ENCODE peak calls at places on chromosome 2, in nine cellular contexts. K is cardiac muscle cell, V is pancreas, J is adrenal gland, B is neural progenitor cell, T is left lung, W is K562, G is sigmoid colon, Z is Panc1. Q is an unnamed sample. For H3K27me3 and H3K4me1, the result is how much of the 10 kb centered on the place peaks cover.

GRCh38 chr2:84427235-84428138 is 31.6 kb downstream of the SUCLG1 start:
- DNase-seq in K (peak), V (no peak), J (no peak), B (no peak), T (no peak), W (no peak), G (no peak), Z (no peak), Q (no peak)

GRCh38 chr2:224248944-224249371 is 152.9 kb downstream of the FAM124B start:
- DNase-seq in K (no peak), V (no peak), J (no peak), B (no peak), T (no peak), W (no peak), G (no peak), Z (no peak), Q (no peak)

GRCh38 chr2:12684471-12684936 is 32.2 kb upstream of the TRIB2 start:
- DNase-seq in K (peak), V (no peak), J (peak), B (no peak), T (no peak), W (no peak), G (peak), Z (no peak), Q (no peak)

GRCh38 chr2:234363011-234363487 is 133.8 kb downstream of the ARL4C start:
- DNase-seq in K (peak), V (peak), J (no peak), B (peak), T (peak), W (no peak), G (no peak), Z (peak), Q (no peak)

GRCh38 chr2:9347411-9347853 is 75.9 kb downstream of the ITGB1BP1 start:
- DNase-seq in K (peak), V (peak), J (peak), B (no peak), T (peak), W (no peak), G (peak), Z (no peak), Q (peak)

GRCh38 chr2:10935953-10936942 is 24.5 kb downstream of the KCNF1 start:
- DNase-seq in K (peak), V (no peak), J (peak), B (no peak), T (no peak), W (peak), G (no peak), Z (peak), Q (no peak)

GRCh38 chr2:99974966-99975365 is 167.4 kb downstream of the AFF3 start:
- DNase-seq in K (no peak), V (no peak), J (no peak), B (no peak), T (no peak), W (no peak), G (no peak), Z (no peak), Q (no peak)

GRCh38 chr2:206275274-206276160 is 1.1 kb downstream of the ZDBF2 start:
- DNase-seq in K (peak), V (peak), J (peak), B (peak), T (no peak), W (no peak), G (no peak), Z (no peak), Q (no peak)

GRCh38 chr2:40434638-40435296 is 17.1 kb downstream of the SLC8A1 start:
- DNase-seq in K (peak), V (no peak), J (peak), B (no peak), T (no peak), W (no peak), G (no peak), Z (peak), Q (no peak)

GRCh38 chr2:208609166-208609804 is 202.7 kb downstream of the PTH2R start:
- DNase-seq in K (no peak), V (no peak), J (no peak), B (no peak), T (no peak), W (no peak), G (no peak), Z (no peak), Q (no peak)

GRCh38 chr2:15845294-15845693 is 95.1 kb upstream of the MYCN start:
- DNase-seq in K (no peak), V (no peak), J (no peak), B (no peak), T (no peak), W (no peak), G (no peak), Z (no peak), Q (no peak)

GRCh38 chr2:10097352-10098148 is 17.3 kb upstream of the CYS1 start:
- DNase-seq in K (peak), V (peak), J (peak), B (peak), T (peak), W (peak), G (peak), Z (peak), Q (peak)

GRCh38 chr2:11853197-11853588 is 106.8 kb downstream of the LPIN1 start:
- DNase-seq in K (no peak), V (no peak), J (no peak), B (no peak), T (no peak), W (no peak), G (peak), Z (no peak), Q (no peak)

GRCh38 chr2:201257381-201257940 is 2.9 kb upstream of the CASP8 start:
- DNase-seq in K (no peak), V (peak), J (no peak), B (no peak), T (peak), W (peak), G (no peak), Z (no peak), Q (peak)

GRCh38 chr2:33457588-33458247 is 18.7 kb upstream of the RASGRP3 start:
- DNase-seq in K (peak), V (peak), J (no peak), B (no peak), T (peak), W (no peak), G (peak), Z (no peak), Q (no peak)

GRCh38 chr2:100142393-100142792 is at the start of gene AFF3:
- DNase-seq in K (no peak), V (no peak), J (no peak), B (no peak), T (no peak), W (no peak), G (no peak), Z (no peak), Q (no peak)

GRCh38 chr2:230492107-230492506 is 76.1 kb downstream of the SP100 start:
- DNase-seq in K (no peak), V (no peak), J (no peak), B (no peak), T (no peak), W (no peak), G (no peak), Z (no peak), Q (no peak)

GRCh38 chr2:88753833-88754584 is 62.5 kb downstream of the RPIA start:
- DNase-seq in K (peak), V (peak), J (no peak), B (no peak), T (no peak), W (peak), G (no peak), Z (no peak), Q (peak)

GRCh38 chr2:186874713-186875112 is 25.7 kb upstream of the ZSWIM2 start:
- DNase-seq in K (no peak), V (no peak), J (no peak), B (no peak), T (no peak), W (no peak), G (no peak), Z (no peak), Q (no peak)

GRCh38 chr2:128322651-128323491 is 4.2 kb upstream of the HS6ST1 start:
- DNase-seq in K (no peak), V (no peak), J (peak), B (peak), T (peak), W (no peak), G (peak), Z (no peak), Q (peak)

GRCh38 chr2:110740747-110741349 is 8.5 kb downstream of the ACOXL start:
- DNase-seq in K (no peak), V (no peak), J (no peak), B (no peak), T (no peak), W (no peak), G (no peak), Z (no peak), Q (no peak)

GRCh38 chr2:154699560-154699901 is 1.0 kb downstream of the KCNJ3 start:
- DNase-seq in K (no peak), V (peak), J (no peak), B (no peak), T (no peak), W (no peak), G (no peak), Z (no peak), Q (no peak)

GRCh38 chr2:27627963-27628766 is 647 bp downstream of the CCDC121 start:
- DNase-seq in K (peak), V (no peak), J (peak), B (peak), T (no peak), W (no peak), G (no peak), Z (peak), Q (no peak)

GRCh38 chr2:74843371-74844298 is 9.7 kb downstream of the HK2 start:
- DNase-seq in K (peak), V (no peak), J (no peak), B (no peak), T (no peak), W (no peak), G (peak), Z (no peak), Q (peak)

GRCh38 chr2:182915369-182916326 is 49.2 kb upstream of the FRZB start:
- DNase-seq in K (peak), V (no peak), J (no peak), B (no peak), T (no peak), W (no peak), G (no peak), Z (no peak), Q (no peak)

GRCh38 chr2:12199661-12200258 is 453.3 kb downstream of the LPIN1 start:
- DNase-seq in K (peak), V (no peak), J (peak), B (no peak), T (no peak), W (no peak), G (no peak), Z (no peak), Q (no peak)

GRCh38 chr2:56770490-56770889 is 586.7 kb downstream of the CCDC85A start:
- DNase-seq in K (peak), V (no peak), J (no peak), B (no peak), T (no peak), W (no peak), G (no peak), Z (no peak), Q (no peak)

GRCh38 chr2:187942876-187943275 is 348.8 kb upstream of the GULP1 start:
- DNase-seq in K (peak), V (no peak), J (no peak), B (no peak), T (no peak), W (no peak), G (no peak), Z (no peak), Q (no peak)

GRCh38 chr2:111623380-111623779 is 260.6 kb downstream of the ANAPC1 start:
- DNase-seq in K (no peak), V (no peak), J (no peak), B (no peak), T (no peak), W (no peak), G (no peak), Z (no peak), Q (no peak)

GRCh38 chr2:238841542-238842181 is 6.2 kb upstream of the TWIST2 start:
- DNase-seq in K (peak), V (no peak), J (no peak), B (no peak), T (no peak), W (no peak), G (no peak), Z (no peak), Q (no peak)

GRCh38 chr2:157281316-157281715 is 23.8 kb downstream of the GALNT5 start:
- DNase-seq in K (no peak), V (no peak), J (no peak), B (no peak), T (no peak), W (no peak), G (no peak), Z (no peak), Q (no peak)

GRCh38 chr2:7792031-7792651 is 874.9 kb downstream of the RNF144A start:
- DNase-seq in K (no peak), V (peak), J (peak), B (no peak), T (peak), W (no peak), G (no peak), Z (no peak), Q (no peak)

GRCh38 chr2:92073036-92073814 is 2798.0 kb upstream of the TEKT4 start:
- DNase-seq in K (no peak), V (no peak), J (no peak), B (no peak), T (peak), W (no peak), G (peak), Z (no peak), Q (peak)

GRCh38 chr2:68831688-68832087 is 39.5 kb downstream of the BMP10 start:
- DNase-seq in K (peak), V (no peak), J (no peak), B (no peak), T (no peak), W (no peak), G (no peak), Z (no peak), Q (no peak)

GRCh38 chr2:20151116-20151571 is 73.8 kb downstream of the SDC1 start:
- DNase-seq in K (no peak), V (no peak), J (no peak), B (no peak), T (no peak), W (no peak), G (no peak), Z (no peak), Q (no peak)

GRCh38 chr2:38113999-38114708 is 38.2 kb upstream of the CYP1B1 start:
- DNase-seq in K (peak), V (no peak), J (no peak), B (no peak), T (no peak), W (no peak), G (no peak), Z (no peak), Q (no peak)

GRCh38 chr2:106107509-106108131 is 86.5 kb downstream of the UXS1 start:
- DNase-seq in K (no peak), V (no peak), J (peak), B (no peak), T (no peak), W (no peak), G (no peak), Z (no peak), Q (no peak)

GRCh38 chr2:215436705-215437570 is 1.1 kb upstream of the FN1 start:
- DNase-seq in K (peak), V (no peak), J (no peak), B (peak), T (no peak), W (no peak), G (no peak), Z (no peak), Q (peak)

GRCh38 chr2:215435809-215436704 is at the start of gene FN1:
- DNase-seq in K (peak), V (peak), J (peak), B (peak), T (peak), W (peak), G (peak), Z (no peak), Q (peak)

GRCh38 chr2:215435261-215435808 is 533 bp downstream of the FN1 start:
- DNase-seq in K (no peak), V (no peak), J (no peak), B (peak), T (peak), W (peak), G (peak), Z (no peak), Q (no peak)

GRCh38 chr2:215432759-215433594 is 2.9 kb downstream of the FN1 start:
- DNase-seq in K (peak), V (no peak), J (no peak), B (no peak), T (no peak), W (no peak), G (no peak), Z (no peak), Q (no peak)

GRCh38 chr2:215434447-215435260 is 1.2 kb downstream of the FN1 start:
- DNase-seq in K (peak), V (no peak), J (no peak), B (no peak), T (no peak), W (no peak), G (no peak), Z (no peak), Q (no peak)
- H3K27me3 ChIP-seq in K (under half), V (under half), J (under half), B (under half), T (half or more), W (under half), G (under half), Z (under half), Q (under half)

GRCh38 chr2:216002693-216003092 is 10.7 kb downstream of the MREG start:
- DNase-seq in K (no peak), V (no peak), J (no peak), B (no peak), T (no peak), W (no peak), G (no peak), Z (no peak), Q (no peak)

GRCh38 chr2:216004408-216005283 is 8.7 kb downstream of the MREG start:
- DNase-seq in K (no peak), V (no peak), J (no peak), B (no peak), T (no peak), W (no peak), G (no peak), Z (no peak), Q (no peak)

GRCh38 chr2:216003876-216004275 is 9.5 kb downstream of the MREG start:
- DNase-seq in K (no peak), V (no peak), J (no peak), B (no peak), T (no peak), W (no peak), G (no peak), Z (no peak), Q (no peak)

GRCh38 chr2:216008387-216008786 is 5.0 kb downstream of the MREG start:
- DNase-seq in K (no peak), V (no peak), J (no peak), B (no peak), T (no peak), W (no peak), G (no peak), Z (no peak), Q (no peak)

DNA sequence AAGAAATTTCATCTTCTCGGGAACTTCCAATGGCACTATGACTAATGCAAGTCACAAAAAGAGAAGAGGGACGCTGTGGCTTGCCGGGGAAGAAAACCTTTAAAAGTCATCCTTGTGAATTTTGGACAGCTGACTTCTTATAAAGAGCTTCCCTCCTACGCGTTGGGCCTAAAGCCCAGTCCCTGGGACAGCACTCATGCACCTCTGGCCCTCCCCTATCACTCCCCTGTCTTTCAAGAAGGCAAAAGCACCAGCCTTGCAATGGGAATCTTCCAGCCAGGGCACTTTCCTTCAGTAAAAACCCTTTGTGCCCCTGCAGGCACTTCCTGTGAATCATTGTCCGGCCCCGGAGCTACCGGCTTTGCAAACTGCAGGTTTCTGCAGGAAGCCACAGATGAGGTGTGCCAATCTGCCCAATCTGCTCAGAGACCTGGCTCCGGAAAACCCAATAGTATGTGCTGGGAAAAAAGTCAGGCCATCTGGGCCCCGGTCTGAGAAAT is 7.1 kb downstream of the MREG start:
- DNase-seq in K (peak), V (no peak), J (peak), B (peak), T (peak), W (no peak), G (no peak), Z (no peak), Q (no peak)
- TF ChIP-seq CTCF in K (no peak), V (no peak), J (no peak), B (no peak), T (no peak), W (no peak), G (no peak), Z (no peak), Q (no peak)

GRCh38 chr2:64404743-64405142 is 49.2 kb upstream of the LGALSL start:
- DNase-seq in K (peak), V (peak), J (peak), B (peak), T (no peak), W (peak), G (no peak), Z (no peak), Q (peak)

GRCh38 chr2:64404002-64404731 is 49.8 kb upstream of the LGALSL start:
- DNase-seq in K (peak), V (peak), J (peak), B (peak), T (peak), W (no peak), G (peak), Z (no peak), Q (peak)

GRCh38 chr2:64403426-64403825 is 50.5 kb upstream of the LGALSL start:
- DNase-seq in K (no peak), V (no peak), J (no peak), B (no peak), T (no peak), W (no peak), G (no peak), Z (no peak), Q (no peak)

GRCh38 chr2:64401501-64401880 is 52.5 kb upstream of the LGALSL start:
- DNase-seq in K (no peak), V (no peak), J (no peak), B (no peak), T (no peak), W (no peak), G (no peak), Z (no peak), Q (no peak)

DNA sequence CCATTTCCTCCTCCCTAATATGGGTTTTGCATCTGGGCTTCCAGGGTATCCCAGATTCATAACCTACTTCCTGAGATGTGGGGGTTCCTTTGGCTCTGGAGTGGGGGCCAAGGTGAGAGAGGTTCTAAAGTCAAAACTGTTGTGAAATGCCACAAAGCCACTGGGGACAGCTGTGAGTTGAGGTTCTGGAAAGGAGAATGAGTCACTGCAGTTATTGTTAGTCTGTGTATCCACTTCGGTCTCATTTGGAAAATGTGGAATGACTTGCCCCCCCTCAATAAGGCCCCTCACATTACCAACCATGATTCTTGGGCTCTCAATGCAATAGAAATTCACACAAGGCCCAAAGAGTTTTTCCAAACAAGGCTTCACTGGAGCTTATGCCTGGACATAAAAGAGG is 51.1 kb upstream of the LGALSL start:
- DNase-seq in K (peak), V (no peak), J (no peak), B (no peak), T (no peak), W (peak), G (no peak), Z (no peak), Q (no peak)
- H3K4me1 ChIP-seq in K (under half), V (under half), J (half or more), B (under half), T (under half), W (under half), G (under half), Z (under half), Q (under half)

DNA sequence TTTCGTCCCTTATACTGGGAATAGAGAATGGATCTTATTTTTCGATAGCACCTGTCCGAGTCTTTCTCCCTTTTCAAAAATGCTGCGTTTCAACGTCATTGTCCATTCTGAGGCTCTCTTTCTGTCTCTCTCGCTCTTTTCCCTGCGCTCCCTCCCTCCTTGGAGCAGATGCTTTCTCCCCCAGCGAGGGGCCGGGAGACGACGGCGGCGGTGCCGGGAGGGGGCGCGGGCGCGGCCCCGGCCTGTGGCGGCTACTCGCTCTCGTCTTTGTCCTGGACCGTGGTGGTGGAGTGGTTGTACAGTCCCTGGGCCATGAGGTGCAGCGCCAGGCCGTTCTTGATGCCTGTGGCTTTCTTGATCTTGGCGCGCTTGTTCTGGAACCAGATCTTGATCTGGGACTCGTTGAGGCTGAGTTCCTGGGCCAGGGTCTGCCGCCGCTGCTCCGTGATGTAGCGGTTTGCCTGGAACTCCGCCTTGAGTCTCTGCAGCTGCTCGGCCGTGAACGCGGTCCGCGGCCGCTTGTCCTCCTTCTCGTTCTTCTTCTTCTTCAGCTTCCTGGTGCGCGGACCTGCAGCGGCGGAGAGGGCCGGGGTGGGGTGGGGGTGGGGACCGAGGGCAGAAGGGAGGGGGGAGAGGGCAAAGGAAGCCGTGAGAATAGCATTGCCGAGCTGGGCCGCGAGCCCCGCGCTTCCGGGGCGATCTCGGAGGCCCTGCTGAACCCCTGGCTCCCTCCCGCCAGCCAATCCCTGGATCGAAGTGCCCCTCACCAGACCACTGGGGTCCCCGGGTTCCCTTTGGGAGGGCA is 4.6 kb downstream of the EN1 start:
- DNase-seq in K (peak), V (no peak), J (peak), B (peak), T (no peak), W (no peak), G (no peak), Z (no peak), Q (no peak)
- H3K27me3 ChIP-seq in K (half or more), V (under half), J (half or more), B (half or more), T (half or more), W (under half), G (half or more), Z (under half), Q (half or more)

Q was measured in Peyer's patch.